ENCODE peak calls at places on chromosomes 11 and 22, in ten cellular contexts. One of them, this sample, is unnamed.

GRCh38 chr11:86374586-86374985 is at the start of gene CCDC81:
- DNase-seq in heart left ventricle: peak
- DNase-seq in gastrocnemius medialis: no peak
- DNase-seq in esophagus squamous epithelium: no peak
- DNase-seq in H1: peak
- DNase-seq in stomach: no peak
- DNase-seq in ovary: peak
- DNase-seq in Peyer's patch: no peak
- DNase-seq in A549: no peak
- DNase-seq in IMR-90: no peak
- DNase-seq in this sample: no peak

GRCh38 chr11:23398052-23398451 is 537.8 kb upstream of the CCDC179 start:
- DNase-seq in heart left ventricle: no peak
- DNase-seq in gastrocnemius medialis: no peak
- DNase-seq in esophagus squamous epithelium: no peak
- DNase-seq in H1: no peak
- DNase-seq in stomach: no peak
- DNase-seq in ovary: no peak
- DNase-seq in Peyer's patch: no peak
- DNase-seq in A549: no peak
- DNase-seq in IMR-90: no peak
- DNase-seq in this sample: no peak

GRCh38 chr11:66017354-66017753 is 5.5 kb downstream of the CST6 start:
- DNase-seq in heart left ventricle: no peak
- DNase-seq in gastrocnemius medialis: no peak
- DNase-seq in esophagus squamous epithelium: no peak
- DNase-seq in H1: no peak
- DNase-seq in stomach: no peak
- DNase-seq in ovary: no peak
- DNase-seq in Peyer's patch: no peak
- DNase-seq in A549: no peak
- DNase-seq in IMR-90: no peak
- DNase-seq in this sample: no peak

GRCh38 chr11:105297463-105297862 is 157.9 kb upstream of the CARD18 start:
- DNase-seq in heart left ventricle: no peak
- DNase-seq in gastrocnemius medialis: no peak
- DNase-seq in esophagus squamous epithelium: no peak
- DNase-seq in H1: no peak
- DNase-seq in stomach: no peak
- DNase-seq in ovary: no peak
- DNase-seq in Peyer's patch: no peak
- DNase-seq in A549: no peak
- DNase-seq in IMR-90: peak
- DNase-seq in this sample: no peak

GRCh38 chr11:23423119-23423518 is 562.8 kb upstream of the CCDC179 start:
- DNase-seq in heart left ventricle: no peak
- DNase-seq in gastrocnemius medialis: no peak
- DNase-seq in esophagus squamous epithelium: no peak
- DNase-seq in H1: no peak
- DNase-seq in stomach: no peak
- DNase-seq in ovary: no peak
- DNase-seq in Peyer's patch: no peak
- DNase-seq in A549: no peak
- DNase-seq in IMR-90: peak
- DNase-seq in this sample: no peak

GRCh38 chr11:112785717-112786116 is 175.5 kb upstream of the NCAM1 start:
- DNase-seq in heart left ventricle: peak
- DNase-seq in gastrocnemius medialis: no peak
- DNase-seq in esophagus squamous epithelium: no peak
- DNase-seq in H1: no peak
- DNase-seq in stomach: no peak
- DNase-seq in ovary: no peak
- DNase-seq in Peyer's patch: no peak
- DNase-seq in A549: no peak
- DNase-seq in IMR-90: peak
- DNase-seq in this sample: no peak

GRCh38 chr11:71459076-71459766 is 6.2 kb downstream of the NADSYN1 start:
- DNase-seq in heart left ventricle: no peak
- DNase-seq in gastrocnemius medialis: no peak
- DNase-seq in esophagus squamous epithelium: no peak
- DNase-seq in H1: no peak
- DNase-seq in stomach: no peak
- DNase-seq in ovary: no peak
- DNase-seq in Peyer's patch: no peak
- DNase-seq in A549: no peak
- DNase-seq in IMR-90: no peak
- DNase-seq in this sample: no peak

GRCh38 chr11:120985718-120986569 is 38.0 kb upstream of the TBCEL start:
- DNase-seq in heart left ventricle: peak
- DNase-seq in gastrocnemius medialis: no peak
- DNase-seq in esophagus squamous epithelium: no peak
- DNase-seq in H1: no peak
- DNase-seq in stomach: peak
- DNase-seq in ovary: peak
- DNase-seq in Peyer's patch: peak
- DNase-seq in A549: peak
- DNase-seq in IMR-90: peak
- DNase-seq in this sample: no peak

GRCh38 chr22:22032906-22033802 is 50.6 kb upstream of the TOP3B start:
- DNase-seq in heart left ventricle: no peak
- DNase-seq in gastrocnemius medialis: no peak
- DNase-seq in esophagus squamous epithelium: no peak
- DNase-seq in H1: no peak
- DNase-seq in stomach: no peak
- DNase-seq in ovary: no peak
- DNase-seq in Peyer's patch: no peak
- DNase-seq in A549: no peak
- DNase-seq in IMR-90: no peak
- DNase-seq in this sample: no peak

GRCh38 chr22:20284471-20285086 is 16.5 kb upstream of the RTN4R start:
- DNase-seq in heart left ventricle: no peak
- DNase-seq in gastrocnemius medialis: no peak
- DNase-seq in esophagus squamous epithelium: no peak
- DNase-seq in H1: no peak
- DNase-seq in stomach: no peak
- DNase-seq in ovary: no peak
- DNase-seq in Peyer's patch: no peak
- DNase-seq in A549: no peak
- DNase-seq in IMR-90: no peak
- DNase-seq in this sample: no peak

GRCh38 chr11:92979176-92979575 is 9.7 kb downstream of the MTNR1B start:
- DNase-seq in heart left ventricle: no peak
- DNase-seq in gastrocnemius medialis: no peak
- DNase-seq in esophagus squamous epithelium: no peak
- DNase-seq in H1: no peak
- DNase-seq in stomach: no peak
- DNase-seq in ovary: no peak
- DNase-seq in Peyer's patch: no peak
- DNase-seq in A549: no peak
- DNase-seq in IMR-90: peak
- DNase-seq in this sample: no peak

GRCh38 chr11:98068251-98068650 is 952.5 kb upstream of the CNTN5 start:
- DNase-seq in heart left ventricle: no peak
- DNase-seq in gastrocnemius medialis: no peak
- DNase-seq in esophagus squamous epithelium: no peak
- DNase-seq in H1: no peak
- DNase-seq in stomach: no peak
- DNase-seq in ovary: no peak
- DNase-seq in Peyer's patch: no peak
- DNase-seq in A549: no peak
- DNase-seq in IMR-90: no peak
- DNase-seq in this sample: no peak

GRCh38 chr11:69487849-69488542 is 6.5 kb downstream of the LINC01488 start:
- DNase-seq in heart left ventricle: no peak
- DNase-seq in gastrocnemius medialis: no peak
- DNase-seq in esophagus squamous epithelium: no peak
- DNase-seq in H1: no peak
- DNase-seq in stomach: no peak
- DNase-seq in ovary: no peak
- DNase-seq in Peyer's patch: no peak
- DNase-seq in A549: no peak
- DNase-seq in IMR-90: no peak
- DNase-seq in this sample: no peak

GRCh38 chr11:43376594-43376993 is 17.9 kb downstream of the TTC17 start:
- DNase-seq in heart left ventricle: no peak
- DNase-seq in gastrocnemius medialis: no peak
- DNase-seq in esophagus squamous epithelium: no peak
- DNase-seq in H1: no peak
- DNase-seq in stomach: no peak
- DNase-seq in ovary: no peak
- DNase-seq in Peyer's patch: no peak
- DNase-seq in A549: no peak
- DNase-seq in IMR-90: peak
- DNase-seq in this sample: peak

GRCh38 chr22:37157516-37158289 is 8.0 kb upstream of the IL2RB start:
- DNase-seq in heart left ventricle: no peak
- DNase-seq in gastrocnemius medialis: no peak
- DNase-seq in esophagus squamous epithelium: no peak
- DNase-seq in H1: no peak
- DNase-seq in stomach: no peak
- DNase-seq in ovary: no peak
- DNase-seq in Peyer's patch: no peak
- DNase-seq in A549: no peak
- DNase-seq in IMR-90: peak
- DNase-seq in this sample: no peak

GRCh38 chr11:8294251-8294935 is 30.7 kb upstream of the LMO1 start:
- DNase-seq in heart left ventricle: no peak
- DNase-seq in gastrocnemius medialis: no peak
- DNase-seq in esophagus squamous epithelium: no peak
- DNase-seq in H1: no peak
- DNase-seq in stomach: no peak
- DNase-seq in ovary: no peak
- DNase-seq in Peyer's patch: peak
- DNase-seq in A549: no peak
- DNase-seq in IMR-90: no peak
- DNase-seq in this sample: no peak

GRCh38 chr11:88827018-88827676 is 238.6 kb downstream of the GRM5 start:
- DNase-seq in heart left ventricle: no peak
- DNase-seq in gastrocnemius medialis: no peak
- DNase-seq in esophagus squamous epithelium: no peak
- DNase-seq in H1: no peak
- DNase-seq in stomach: no peak
- DNase-seq in ovary: no peak
- DNase-seq in Peyer's patch: no peak
- DNase-seq in A549: no peak
- DNase-seq in IMR-90: no peak
- DNase-seq in this sample: no peak

GRCh38 chr22:33002035-33002434 is 56.1 kb downstream of the SYN3 start:
- DNase-seq in heart left ventricle: no peak
- DNase-seq in gastrocnemius medialis: no peak
- DNase-seq in esophagus squamous epithelium: no peak
- DNase-seq in H1: no peak
- DNase-seq in stomach: no peak
- DNase-seq in ovary: no peak
- DNase-seq in Peyer's patch: no peak
- DNase-seq in A549: no peak
- DNase-seq in IMR-90: no peak
- DNase-seq in this sample: no peak

GRCh38 chr11:9574806-9575530 is 1.5 kb downstream of the WEE1 start:
- DNase-seq in heart left ventricle: peak
- DNase-seq in gastrocnemius medialis: peak
- DNase-seq in esophagus squamous epithelium: no peak
- DNase-seq in H1: no peak
- DNase-seq in stomach: peak
- DNase-seq in ovary: peak
- DNase-seq in Peyer's patch: peak
- DNase-seq in A549: peak
- DNase-seq in IMR-90: peak
- DNase-seq in this sample: peak
- TF ChIP-seq POLR2A in heart left ventricle: no peak
- TF ChIP-seq POLR2A in gastrocnemius medialis: peak
- TF ChIP-seq POLR2A in esophagus squamous epithelium: peak
- TF ChIP-seq POLR2A in H1: peak
- TF ChIP-seq POLR2A in stomach: no peak
- TF ChIP-seq POLR2A in ovary: peak
- TF ChIP-seq POLR2A in Peyer's patch: peak
- TF ChIP-seq POLR2A in A549: no peak
- TF ChIP-seq POLR2A in IMR-90: peak
- TF ChIP-seq POLR2A in this sample: no peak

DNA sequence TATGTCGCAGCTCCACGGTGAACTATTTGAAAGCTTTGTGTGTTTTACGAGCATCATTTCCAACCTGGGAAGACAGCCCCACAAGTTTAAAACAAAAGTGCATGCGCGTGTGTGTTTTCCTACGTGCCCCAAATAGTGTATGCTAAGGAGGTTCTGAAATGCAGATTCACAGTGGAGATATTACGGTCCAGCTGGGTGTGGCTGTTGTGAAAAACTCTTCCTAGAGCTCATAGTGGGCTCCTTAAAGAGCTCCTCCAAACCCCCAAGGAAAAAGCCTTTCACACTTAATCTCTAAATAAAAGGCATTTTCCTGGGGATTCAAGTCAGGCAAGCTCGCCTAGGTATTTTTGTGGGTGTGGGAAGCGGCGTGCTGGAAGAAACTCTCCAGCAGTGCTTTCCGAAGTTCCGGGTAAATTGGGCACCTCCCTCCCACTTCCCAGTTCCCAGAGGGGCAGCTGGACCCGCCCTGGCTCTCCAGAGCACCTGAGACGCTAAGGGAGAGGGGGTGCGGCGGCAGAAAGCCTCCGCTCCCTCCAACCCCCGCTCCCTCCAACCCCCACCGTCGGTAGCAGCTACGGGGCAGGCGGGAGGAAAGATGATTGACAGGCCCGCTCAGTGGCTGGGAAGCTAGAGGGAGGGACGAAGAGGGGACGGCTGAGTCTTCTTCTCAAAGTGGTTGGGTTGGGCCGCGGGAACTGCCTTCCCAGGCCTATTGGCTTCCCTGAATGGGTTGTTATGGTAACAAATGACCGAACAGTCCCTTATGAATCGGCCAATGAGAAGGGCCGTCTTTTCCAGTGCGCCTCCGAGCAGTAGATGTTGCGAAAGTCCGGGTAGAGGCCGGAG is 558 bp upstream of the PCF11 start:
- DNase-seq in heart left ventricle: peak
- DNase-seq in gastrocnemius medialis: peak
- DNase-seq in esophagus squamous epithelium: peak
- DNase-seq in H1: peak
- DNase-seq in stomach: peak
- DNase-seq in ovary: peak
- DNase-seq in Peyer's patch: peak
- DNase-seq in A549: peak
- DNase-seq in IMR-90: peak
- DNase-seq in this sample: peak
- TF ChIP-seq POLR2A in heart left ventricle: peak
- TF ChIP-seq POLR2A in gastrocnemius medialis: peak
- TF ChIP-seq POLR2A in esophagus squamous epithelium: peak
- TF ChIP-seq POLR2A in H1: no peak
- TF ChIP-seq POLR2A in stomach: no peak
- TF ChIP-seq POLR2A in ovary: peak
- TF ChIP-seq POLR2A in Peyer's patch: peak
- TF ChIP-seq POLR2A in A549: peak
- TF ChIP-seq POLR2A in IMR-90: no peak
- TF ChIP-seq POLR2A in this sample: peak

GRCh38 chr11:61812736-61813411 is 3.9 kb downstream of the FADS1 start:
- DNase-seq in heart left ventricle: no peak
- DNase-seq in gastrocnemius medialis: no peak
- DNase-seq in esophagus squamous epithelium: no peak
- DNase-seq in H1: no peak
- DNase-seq in stomach: no peak
- DNase-seq in ovary: no peak
- DNase-seq in Peyer's patch: no peak
- DNase-seq in A549: no peak
- DNase-seq in IMR-90: no peak
- DNase-seq in this sample: no peak
- TF ChIP-seq POLR2A in heart left ventricle: no peak
- TF ChIP-seq POLR2A in gastrocnemius medialis: no peak
- TF ChIP-seq POLR2A in esophagus squamous epithelium: no peak
- TF ChIP-seq POLR2A in H1: no peak
- TF ChIP-seq POLR2A in stomach: no peak
- TF ChIP-seq POLR2A in ovary: no peak
- TF ChIP-seq POLR2A in Peyer's patch: no peak
- TF ChIP-seq POLR2A in A549: no peak
- TF ChIP-seq POLR2A in IMR-90: no peak
- TF ChIP-seq POLR2A in this sample: no peak

GRCh38 chr11:818396-819128 is at the start of gene PNPLA2:
- DNase-seq in heart left ventricle: no peak
- DNase-seq in gastrocnemius medialis: no peak
- DNase-seq in esophagus squamous epithelium: no peak
- DNase-seq in H1: no peak
- DNase-seq in stomach: peak
- DNase-seq in ovary: no peak
- DNase-seq in Peyer's patch: peak
- DNase-seq in A549: no peak
- DNase-seq in IMR-90: no peak
- DNase-seq in this sample: no peak
- TF ChIP-seq POLR2A in heart left ventricle: no peak
- TF ChIP-seq POLR2A in gastrocnemius medialis: no peak
- TF ChIP-seq POLR2A in esophagus squamous epithelium: no peak
- TF ChIP-seq POLR2A in H1: no peak
- TF ChIP-seq POLR2A in stomach: no peak
- TF ChIP-seq POLR2A in ovary: peak
- TF ChIP-seq POLR2A in Peyer's patch: peak
- TF ChIP-seq POLR2A in A549: no peak
- TF ChIP-seq POLR2A in IMR-90: no peak
- TF ChIP-seq POLR2A in this sample: no peak

This sample was measured in H54.